ENCODE peak calls at places on chromosomes 4 and X, in eight cellular contexts. One of them, this sample, is unnamed.

GRCh38 chr4:127400736-127401346 is 231.9 kb upstream of the INTU start:
- DNase-seq in spleen: no peak
- DNase-seq in fibroblast of lung: peak; percentile 73
- DNase-seq in body of pancreas: peak; percentile 59
- DNase-seq in CD4-positive, alpha-beta memory T cell: no peak
- DNase-seq in heart right ventricle: peak; percentile 47
- DNase-seq in stomach: peak; percentile 51
- DNase-seq in cardiac muscle cell: peak; percentile 67
- DNase-seq in this sample: peak; percentile 68

GRCh38 chrX:11530621-11531020 is 135.1 kb downstream of the ARHGAP6 start:
- DNase-seq in spleen: no peak
- DNase-seq in fibroblast of lung: peak; percentile 16
- DNase-seq in body of pancreas: no peak
- DNase-seq in CD4-positive, alpha-beta memory T cell: no peak
- DNase-seq in heart right ventricle: no peak
- DNase-seq in stomach: no peak
- DNase-seq in cardiac muscle cell: no peak
- DNase-seq in this sample: no peak

GRCh38 chr4:87002682-87003043 is 67.9 kb downstream of the AFF1 start:
- DNase-seq in spleen: no peak
- DNase-seq in fibroblast of lung: no peak
- DNase-seq in body of pancreas: no peak
- DNase-seq in CD4-positive, alpha-beta memory T cell: no peak
- DNase-seq in heart right ventricle: no peak
- DNase-seq in stomach: no peak
- DNase-seq in cardiac muscle cell: no peak
- DNase-seq in this sample: no peak

GRCh38 chr4:3207531-3208037 is 41.4 kb upstream of the MSANTD1 start:
- DNase-seq in spleen: no peak
- DNase-seq in fibroblast of lung: no peak
- DNase-seq in body of pancreas: no peak
- DNase-seq in CD4-positive, alpha-beta memory T cell: no peak
- DNase-seq in heart right ventricle: no peak
- DNase-seq in stomach: no peak
- DNase-seq in cardiac muscle cell: no peak
- DNase-seq in this sample: no peak

GRCh38 chrX:107398115-107398514 is 51.3 kb upstream of the FRMPD3 start:
- DNase-seq in spleen: no peak
- DNase-seq in fibroblast of lung: no peak
- DNase-seq in body of pancreas: no peak
- DNase-seq in CD4-positive, alpha-beta memory T cell: no peak
- DNase-seq in heart right ventricle: no peak
- DNase-seq in stomach: no peak
- DNase-seq in cardiac muscle cell: no peak
- DNase-seq in this sample: peak; percentile 54

GRCh38 chr4:17276821-17277220 is 235.1 kb downstream of the QDPR start:
- DNase-seq in spleen: no peak
- DNase-seq in fibroblast of lung: peak; percentile 66
- DNase-seq in body of pancreas: no peak
- DNase-seq in CD4-positive, alpha-beta memory T cell: no peak
- DNase-seq in heart right ventricle: peak; percentile 17
- DNase-seq in stomach: no peak
- DNase-seq in cardiac muscle cell: no peak
- DNase-seq in this sample: peak; percentile 58

GRCh38 chrX:94722578-94722977 is 1048.6 kb downstream of the FAM133A start:
- DNase-seq in spleen: no peak
- DNase-seq in fibroblast of lung: no peak
- DNase-seq in body of pancreas: no peak
- DNase-seq in CD4-positive, alpha-beta memory T cell: no peak
- DNase-seq in heart right ventricle: no peak
- DNase-seq in stomach: no peak
- DNase-seq in cardiac muscle cell: no peak
- DNase-seq in this sample: no peak

GRCh38 chrX:102746134-102746584 is 25.6 kb downstream of the GPRASP3 start:
- DNase-seq in spleen: peak; percentile 84
- DNase-seq in fibroblast of lung: peak; percentile 22
- DNase-seq in body of pancreas: peak; percentile 45
- DNase-seq in CD4-positive, alpha-beta memory T cell: no peak
- DNase-seq in heart right ventricle: peak; percentile 12
- DNase-seq in stomach: peak; percentile 34
- DNase-seq in cardiac muscle cell: peak; percentile 42
- DNase-seq in this sample: peak; percentile 79

GRCh38 chrX:118718737-118719136 is 8.7 kb upstream of the IL13RA1 start:
- DNase-seq in spleen: no peak
- DNase-seq in fibroblast of lung: no peak
- DNase-seq in body of pancreas: no peak
- DNase-seq in CD4-positive, alpha-beta memory T cell: no peak
- DNase-seq in heart right ventricle: no peak
- DNase-seq in stomach: no peak
- DNase-seq in cardiac muscle cell: no peak
- DNase-seq in this sample: no peak

GRCh38 chr4:61374612-61374920 is 174.4 kb downstream of the ADGRL3 start:
- DNase-seq in spleen: no peak
- DNase-seq in fibroblast of lung: peak; percentile 77
- DNase-seq in body of pancreas: no peak
- DNase-seq in CD4-positive, alpha-beta memory T cell: no peak
- DNase-seq in heart right ventricle: no peak
- DNase-seq in stomach: no peak
- DNase-seq in cardiac muscle cell: no peak
- DNase-seq in this sample: no peak

GRCh38 chr4:85187106-85187505 is 220.6 kb upstream of the WDFY3 start:
- DNase-seq in spleen: no peak
- DNase-seq in fibroblast of lung: no peak
- DNase-seq in body of pancreas: no peak
- DNase-seq in CD4-positive, alpha-beta memory T cell: no peak
- DNase-seq in heart right ventricle: no peak
- DNase-seq in stomach: no peak
- DNase-seq in cardiac muscle cell: no peak
- DNase-seq in this sample: no peak

GRCh38 chrX:102627640-102628039 is 23.6 kb upstream of the GPRASP1 start:
- DNase-seq in spleen: no peak
- DNase-seq in fibroblast of lung: no peak
- DNase-seq in body of pancreas: no peak
- DNase-seq in CD4-positive, alpha-beta memory T cell: no peak
- DNase-seq in heart right ventricle: no peak
- DNase-seq in stomach: no peak
- DNase-seq in cardiac muscle cell: no peak
- DNase-seq in this sample: no peak

GRCh38 chr4:147025042-147025441 is 79.4 kb upstream of the TTC29 start:
- DNase-seq in spleen: no peak
- DNase-seq in fibroblast of lung: no peak
- DNase-seq in body of pancreas: no peak
- DNase-seq in CD4-positive, alpha-beta memory T cell: no peak
- DNase-seq in heart right ventricle: no peak
- DNase-seq in stomach: no peak
- DNase-seq in cardiac muscle cell: no peak
- DNase-seq in this sample: no peak

GRCh38 chr4:40745585-40745984 is 4.2 kb upstream of the NSUN7 start:
- DNase-seq in spleen: no peak
- DNase-seq in fibroblast of lung: no peak
- DNase-seq in body of pancreas: no peak
- DNase-seq in CD4-positive, alpha-beta memory T cell: no peak
- DNase-seq in heart right ventricle: no peak
- DNase-seq in stomach: no peak
- DNase-seq in cardiac muscle cell: no peak
- DNase-seq in this sample: no peak

GRCh38 chr4:80507077-80507476 is 171.5 kb downstream of the CFAP299 start:
- DNase-seq in spleen: no peak
- DNase-seq in fibroblast of lung: no peak
- DNase-seq in body of pancreas: no peak
- DNase-seq in CD4-positive, alpha-beta memory T cell: no peak
- DNase-seq in heart right ventricle: no peak
- DNase-seq in stomach: no peak
- DNase-seq in cardiac muscle cell: no peak
- DNase-seq in this sample: no peak

GRCh38 chrX:53682885-53683555 is 3.5 kb downstream of the HUWE1 start:
- DNase-seq in spleen: no peak
- DNase-seq in fibroblast of lung: peak; percentile 57
- DNase-seq in body of pancreas: peak; percentile 24
- DNase-seq in CD4-positive, alpha-beta memory T cell: peak; percentile 37
- DNase-seq in heart right ventricle: peak; percentile 18
- DNase-seq in stomach: no peak
- DNase-seq in cardiac muscle cell: peak; percentile 58
- DNase-seq in this sample: no peak

GRCh38 chrX:142686206-142686605 is 339.5 kb upstream of the SPANXN4 start:
- DNase-seq in spleen: no peak
- DNase-seq in fibroblast of lung: no peak
- DNase-seq in body of pancreas: no peak
- DNase-seq in CD4-positive, alpha-beta memory T cell: no peak
- DNase-seq in heart right ventricle: no peak
- DNase-seq in stomach: no peak
- DNase-seq in cardiac muscle cell: no peak
- DNase-seq in this sample: no peak

GRCh38 chrX:142688256-142688655 is 337.5 kb upstream of the SPANXN4 start:
- DNase-seq in spleen: no peak
- DNase-seq in fibroblast of lung: no peak
- DNase-seq in body of pancreas: no peak
- DNase-seq in CD4-positive, alpha-beta memory T cell: no peak
- DNase-seq in heart right ventricle: no peak
- DNase-seq in stomach: no peak
- DNase-seq in cardiac muscle cell: no peak
- DNase-seq in this sample: no peak

GRCh38 chrX:142686653-142687283 is 339.0 kb upstream of the SPANXN4 start:
- DNase-seq in spleen: no peak
- DNase-seq in fibroblast of lung: no peak
- DNase-seq in body of pancreas: no peak
- DNase-seq in CD4-positive, alpha-beta memory T cell: no peak
- DNase-seq in heart right ventricle: no peak
- DNase-seq in stomach: no peak
- DNase-seq in cardiac muscle cell: no peak
- DNase-seq in this sample: no peak
- H3K4me3 ChIP-seq in spleen: no peak overlapping the region
- H3K4me3 ChIP-seq in fibroblast of lung: no peak overlapping the region
- H3K4me3 ChIP-seq in body of pancreas: no peak overlapping the region
- H3K4me3 ChIP-seq in CD4-positive, alpha-beta memory T cell: no peak overlapping the region
- H3K4me3 ChIP-seq in heart right ventricle: no peak overlapping the region
- H3K4me3 ChIP-seq in stomach: no peak overlapping the region
- H3K4me3 ChIP-seq in cardiac muscle cell: no peak overlapping the region
- H3K4me3 ChIP-seq in this sample: no peak overlapping the region

DNA sequence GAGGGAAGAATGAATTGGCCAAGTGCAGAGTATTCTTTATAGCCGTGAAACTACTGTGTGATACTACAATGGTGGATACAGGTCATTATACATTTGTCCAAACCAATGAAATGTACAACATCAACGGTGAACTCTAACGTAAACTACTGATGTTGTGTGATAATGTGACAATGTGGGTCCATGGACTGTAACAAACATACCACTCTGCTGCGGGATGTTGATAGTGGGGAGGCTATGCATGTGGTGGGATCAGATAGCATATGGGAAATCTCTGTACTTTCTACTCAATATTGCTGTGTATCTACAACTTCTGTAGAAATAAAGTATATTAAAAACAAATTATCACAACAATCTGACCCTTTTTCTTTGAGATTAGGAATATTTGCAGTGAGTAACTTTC is 101.1 kb downstream of the TEX13C start:
- DNase-seq in spleen: no peak
- DNase-seq in fibroblast of lung: no peak
- DNase-seq in body of pancreas: no peak
- DNase-seq in CD4-positive, alpha-beta memory T cell: no peak
- DNase-seq in heart right ventricle: no peak
- DNase-seq in stomach: no peak
- DNase-seq in cardiac muscle cell: no peak
- DNase-seq in this sample: no peak
- H3K4me1 ChIP-seq in spleen: no peaks in the 10 kb centered on the region
- H3K4me1 ChIP-seq in fibroblast of lung: no peaks in the 10 kb centered on the region
- H3K4me1 ChIP-seq in body of pancreas: no peaks in the 10 kb centered on the region
- H3K4me1 ChIP-seq in CD4-positive, alpha-beta memory T cell: no peaks in the 10 kb centered on the region
- H3K4me1 ChIP-seq in heart right ventricle: no peaks in the 10 kb centered on the region
- H3K4me1 ChIP-seq in stomach: no peaks in the 10 kb centered on the region
- H3K4me1 ChIP-seq in cardiac muscle cell: no peaks in the 10 kb centered on the region
- H3K4me1 ChIP-seq in this sample: no peaks in the 10 kb centered on the region

GRCh38 chr4:182346250-182346649 is 103.0 kb downstream of the TENM3 start:
- DNase-seq in spleen: no peak
- DNase-seq in fibroblast of lung: no peak
- DNase-seq in body of pancreas: no peak
- DNase-seq in CD4-positive, alpha-beta memory T cell: no peak
- DNase-seq in heart right ventricle: no peak
- DNase-seq in stomach: no peak
- DNase-seq in cardiac muscle cell: no peak
- DNase-seq in this sample: no peak

GRCh38 chr4:182339246-182339645 is 96.0 kb downstream of the TENM3 start:
- DNase-seq in spleen: no peak
- DNase-seq in fibroblast of lung: no peak
- DNase-seq in body of pancreas: no peak
- DNase-seq in CD4-positive, alpha-beta memory T cell: no peak
- DNase-seq in heart right ventricle: no peak
- DNase-seq in stomach: no peak
- DNase-seq in cardiac muscle cell: no peak
- DNase-seq in this sample: no peak

GRCh38 chr4:182346675-182347375 is 103.6 kb downstream of the TENM3 start:
- DNase-seq in spleen: no peak
- DNase-seq in fibroblast of lung: no peak
- DNase-seq in body of pancreas: peak; percentile 50
- DNase-seq in CD4-positive, alpha-beta memory T cell: no peak
- DNase-seq in heart right ventricle: no peak
- DNase-seq in stomach: no peak
- DNase-seq in cardiac muscle cell: no peak
- DNase-seq in this sample: no peak

GRCh38 chr4:182344968-182345367 is 101.8 kb downstream of the TENM3 start:
- DNase-seq in spleen: no peak
- DNase-seq in fibroblast of lung: no peak
- DNase-seq in body of pancreas: no peak
- DNase-seq in CD4-positive, alpha-beta memory T cell: no peak
- DNase-seq in heart right ventricle: no peak
- DNase-seq in stomach: no peak
- DNase-seq in cardiac muscle cell: no peak
- DNase-seq in this sample: no peak

GRCh38 chr4:182343435-182343834 is 100.2 kb downstream of the TENM3 start:
- DNase-seq in spleen: no peak
- DNase-seq in fibroblast of lung: no peak
- DNase-seq in body of pancreas: no peak
- DNase-seq in CD4-positive, alpha-beta memory T cell: no peak
- DNase-seq in heart right ventricle: no peak
- DNase-seq in stomach: no peak
- DNase-seq in cardiac muscle cell: no peak
- DNase-seq in this sample: no peak
- H3K27ac ChIP-seq in spleen: no peak overlapping the region
- H3K27ac ChIP-seq in fibroblast of lung: no peak overlapping the region
- H3K27ac ChIP-seq in body of pancreas: no peak overlapping the region
- H3K27ac ChIP-seq in CD4-positive, alpha-beta memory T cell: no peak overlapping the region
- H3K27ac ChIP-seq in heart right ventricle: no peak overlapping the region
- H3K27ac ChIP-seq in stomach: no peak overlapping the region
- H3K27ac ChIP-seq in cardiac muscle cell: no peak overlapping the region
- H3K27ac ChIP-seq in this sample: no peak overlapping the region

DNA sequence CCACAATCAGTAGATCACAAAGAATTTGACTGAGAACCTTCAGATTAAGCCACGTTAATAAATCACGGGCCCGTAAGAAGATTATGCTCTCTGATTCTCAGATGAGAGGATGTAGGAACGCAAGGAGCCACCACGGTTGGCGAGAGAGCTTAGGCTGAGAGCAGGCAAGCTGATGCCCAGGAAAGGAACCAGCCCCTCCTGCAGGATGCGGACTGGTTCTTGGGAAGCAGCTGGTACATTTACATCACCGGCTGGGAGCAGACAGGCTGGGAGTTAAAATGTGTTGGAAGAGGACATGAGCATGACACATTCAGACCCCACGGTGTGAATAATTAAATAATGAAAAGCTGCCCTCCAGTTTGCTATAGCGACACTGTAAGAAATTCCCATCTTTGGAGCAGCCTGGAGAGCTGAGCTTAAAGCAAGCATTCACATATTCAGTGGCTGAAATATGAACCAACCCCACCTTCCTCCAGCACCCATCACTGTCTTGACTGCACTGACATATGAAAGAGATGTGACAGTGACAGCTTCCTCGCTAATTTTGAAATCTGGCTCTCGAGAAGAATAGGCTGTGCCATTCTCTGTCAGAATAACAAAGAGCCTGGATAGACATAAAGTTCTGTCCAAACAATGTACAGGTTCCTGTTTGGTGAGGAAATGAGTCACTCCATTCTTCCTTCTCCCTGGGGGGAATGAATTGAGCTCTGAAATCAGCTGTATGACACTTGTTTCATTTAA is 33.1 kb downstream of the LNX1 start:
- DNase-seq in spleen: no peak
- DNase-seq in fibroblast of lung: peak; percentile 71
- DNase-seq in body of pancreas: no peak
- DNase-seq in CD4-positive, alpha-beta memory T cell: no peak
- DNase-seq in heart right ventricle: no peak
- DNase-seq in stomach: no peak
- DNase-seq in cardiac muscle cell: no peak
- DNase-seq in this sample: peak; percentile 24
- H3K4me3 ChIP-seq in spleen: no peak overlapping the region
- H3K4me3 ChIP-seq in fibroblast of lung: no peak overlapping the region
- H3K4me3 ChIP-seq in body of pancreas: no peak overlapping the region
- H3K4me3 ChIP-seq in CD4-positive, alpha-beta memory T cell: no peak overlapping the region
- H3K4me3 ChIP-seq in heart right ventricle: no peak overlapping the region
- H3K4me3 ChIP-seq in stomach: no peak overlapping the region
- H3K4me3 ChIP-seq in cardiac muscle cell: no peak overlapping the region
- H3K4me3 ChIP-seq in this sample: peak overlapping the region; percentile 28